ENCODE peak calls at places on chromosomes 5 and 9, in ten cellular contexts. S is prostate gland, E is lower leg skin, Y is tibial nerve, N is HCT116, R is IMR-90, K is body of pancreas, O is erythroblast, X is sigmoid colon, D is transverse colon. V is an unnamed sample.

GRCh38 chr9:135216666-135217431 is 129.4 kb downstream of the OLFM1 start:
- DNase-seq in S (no peak), E (no peak), Y (no peak), N (no peak), R (no peak), K (peak; percentile 41), O (no peak), X (peak; percentile 66), D (no peak), V (no peak)

GRCh38 chr5:32522429-32523143 is 62.8 kb upstream of the SUB1 start:
- DNase-seq in S (no peak), E (peak; percentile 83), Y (peak; percentile 20), N (no peak), R (peak; percentile 84), K (no peak), O (no peak), X (no peak), D (peak; percentile 21), V (peak; percentile 74)

GRCh38 chr5:138905541-138905940 is 30.4 kb upstream of the LRRTM2 start:
- DNase-seq in S (no peak), E (no peak), Y (no peak), N (no peak), R (peak; percentile 81), K (no peak), O (no peak), X (no peak), D (no peak), V (peak; percentile 14)

GRCh38 chr9:75418518-75418917 is 330.2 kb downstream of the OSTF1 start:
- DNase-seq in S (no peak), E (no peak), Y (no peak), N (no peak), R (no peak), K (no peak), O (no peak), X (no peak), D (no peak), V (no peak)

GRCh38 chr9:136942112-136942880 is 2.2 kb downstream of the FBXW5 start:
- DNase-seq in S (no peak), E (no peak), Y (peak; percentile 12), N (no peak), R (no peak), K (no peak), O (no peak), X (peak; percentile 67), D (no peak), V (no peak)

GRCh38 chr5:96627792-96628191 is 34.4 kb upstream of the CAST start:
- DNase-seq in S (peak; percentile 33), E (no peak), Y (no peak), N (no peak), R (no peak), K (no peak), O (no peak), X (no peak), D (no peak), V (no peak)

GRCh38 chr9:69485466-69485865 is 160.5 kb downstream of the ENTREP1 start:
- DNase-seq in S (no peak), E (no peak), Y (no peak), N (no peak), R (no peak), K (no peak), O (no peak), X (no peak), D (peak; percentile 51), V (no peak)

GRCh38 chr5:62340392-62340791 is 34.4 kb downstream of the KIF2A start:
- DNase-seq in S (no peak), E (no peak), Y (no peak), N (peak; percentile 28), R (peak; percentile 16), K (no peak), O (peak; percentile 54), X (no peak), D (no peak), V (no peak)

GRCh38 chr5:95759634-95760033 is 28.5 kb downstream of the RHOBTB3 start:
- DNase-seq in S (peak; percentile 59), E (no peak), Y (no peak), N (no peak), R (peak; percentile 64), K (no peak), O (no peak), X (no peak), D (no peak), V (no peak)

GRCh38 chr9:86093788-86094555 is 5.4 kb downstream of the GOLM1 start:
- DNase-seq in S (peak; percentile 58), E (no peak), Y (no peak), N (peak; percentile 33), R (peak; percentile 15), K (peak; percentile 76), O (no peak), X (no peak), D (peak; percentile 87), V (no peak)

GRCh38 chr9:71490810-71491209 is 277.5 kb downstream of the CEMIP2 start:
- DNase-seq in S (no peak), E (no peak), Y (no peak), N (no peak), R (no peak), K (no peak), O (no peak), X (no peak), D (no peak), V (no peak)

GRCh38 chr5:44568519-44568918 is 179.3 kb upstream of the FGF10 start:
- DNase-seq in S (no peak), E (no peak), Y (no peak), N (no peak), R (no peak), K (no peak), O (no peak), X (no peak), D (no peak), V (no peak)

GRCh38 chr5:133918316-133918715 is 50.1 kb downstream of the C5orf15 start:
- DNase-seq in S (no peak), E (no peak), Y (no peak), N (no peak), R (no peak), K (no peak), O (no peak), X (no peak), D (no peak), V (no peak)

GRCh38 chr5:34903260-34903659 is 12.0 kb downstream of the RAD1 start:
- DNase-seq in S (no peak), E (no peak), Y (no peak), N (no peak), R (no peak), K (no peak), O (peak; percentile 13), X (no peak), D (no peak), V (no peak)

GRCh38 chr5:65927497-65928340 is 1.3 kb downstream of the ERBIN start:
- DNase-seq in S (peak; percentile 42), E (no peak), Y (no peak), N (no peak), R (peak; percentile 72), K (no peak), O (peak; percentile 76), X (no peak), D (no peak), V (peak; percentile 42)

GRCh38 chr9:86903461-86904010 is 43.8 kb downstream of the GAS1 start:
- DNase-seq in S (no peak), E (no peak), Y (no peak), N (no peak), R (no peak), K (no peak), O (no peak), X (no peak), D (no peak), V (no peak)

GRCh38 chr9:37549527-37549926 is 26.7 kb downstream of the FBXO10 start:
- DNase-seq in S (no peak), E (no peak), Y (no peak), N (no peak), R (peak; percentile 40), K (no peak), O (no peak), X (no peak), D (no peak), V (no peak)

GRCh38 chr9:124350485-124351263 is 64.6 kb downstream of the PSMB7 start:
- DNase-seq in S (no peak), E (no peak), Y (no peak), N (no peak), R (no peak), K (no peak), O (no peak), X (peak; percentile 49), D (no peak), V (no peak)

GRCh38 chr9:127715443-127716337 is at the start of the genes PTRH1 and TTC16:
- DNase-seq in S (peak; percentile 97), E (peak; percentile 100), Y (peak; percentile 96), N (peak; percentile 93), R (peak; percentile 93), K (peak; percentile 97), O (peak; percentile 97), X (peak; percentile 99), D (peak; percentile 98), V (peak; percentile 99)
- TF ChIP-seq POLR2A in S (peak; percentile 50), E (no peak), Y (no peak), N (peak; percentile 42), R (peak; percentile 43), K (peak; percentile 66), O (peak; percentile 43), X (peak; percentile 30), D (peak; percentile 41), V (peak; percentile 21)

GRCh38 chr9:111900934-111901612 is 4.5 kb downstream of the UGCG start:
- DNase-seq in S (no peak), E (no peak), Y (no peak), N (no peak), R (no peak), K (no peak), O (peak; percentile 87), X (no peak), D (no peak), V (no peak)
- TF ChIP-seq POLR2A in S (no peak), E (no peak), Y (no peak), N (no peak), R (no peak), K (no peak), O (no peak), X (no peak), D (no peak), V (no peak)

GRCh38 chr5:56958595-56958994 is 6.7 kb upstream of the MIER3 start:
- DNase-seq in S (no peak), E (no peak), Y (no peak), N (no peak), R (no peak), K (no peak), O (no peak), X (no peak), D (no peak), V (no peak)
- TF ChIP-seq POLR2A in S (no peak), E (no peak), Y (no peak), N (no peak), R (no peak), K (no peak), O (no peak), X (no peak), D (no peak), V (no peak)

DNA sequence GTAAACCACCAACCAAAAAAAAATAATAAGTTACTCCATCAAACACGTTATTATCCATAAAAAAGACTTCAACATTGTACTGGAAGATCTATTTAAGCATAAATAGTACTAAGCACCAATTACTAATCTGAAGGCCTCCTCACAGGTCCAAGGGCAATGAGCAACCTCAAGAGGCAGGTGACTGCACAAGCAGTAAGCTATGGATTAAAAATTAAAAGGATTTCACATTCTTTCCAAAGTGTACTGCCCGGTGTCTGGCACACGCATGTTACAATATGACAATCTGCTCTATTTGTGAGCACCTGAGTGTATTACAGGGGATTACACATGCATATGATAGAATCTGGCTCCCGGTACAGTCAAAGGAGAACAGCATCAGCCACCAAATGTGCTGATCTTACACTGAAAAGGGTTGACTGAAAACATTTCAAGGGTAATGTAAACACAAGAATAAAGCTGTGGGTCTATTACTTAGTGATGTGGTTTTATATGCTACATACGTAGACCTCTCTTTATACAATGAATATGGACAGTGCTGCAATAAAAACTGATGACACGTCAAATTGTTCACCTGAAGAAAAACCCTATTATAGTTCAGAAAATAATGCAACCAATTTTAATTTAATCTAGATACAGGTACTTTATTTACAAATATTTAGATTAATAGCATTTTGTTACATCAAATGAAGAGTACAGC is 22.8 kb downstream of the RAB14 start:
- DNase-seq in S (no peak), E (no peak), Y (no peak), N (no peak), R (no peak), K (no peak), O (no peak), X (no peak), D (no peak), V (no peak)
- TF ChIP-seq POLR2A in S (no peak), E (no peak), Y (no peak), N (no peak), R (no peak), K (no peak), O (no peak), X (no peak), D (no peak), V (no peak)